ENCODE peak calls at places on chromosomes 16 and 17, in six cellular contexts. One of them, this sample, is unnamed.

GRCh38 chr17:40291311-40291710 is 3.6 kb downstream of the CDC6 start:
- DNase-seq in Right ventricle myocardium superior: no peak
- DNase-seq in activated T-helper 1 cell treated with Interleukin-2 at 50 U/mL for 16 hours: no peak
- DNase-seq in ascending aorta: no peak
- DNase-seq in mesenchymal stem cell: no peak
- DNase-seq in stimulated activated CD8-positive, alpha-beta memory T cell treated with anti-CD3 and anti-CD28 coated beads, Interleukin-4, amount 100 ng/mL, for 1 hour: no peak
- DNase-seq in this sample: no peak

GRCh38 chr16:50458694-50459271 is 89.4 kb upstream of the NKD1 start:
- DNase-seq in Right ventricle myocardium superior: no peak
- DNase-seq in activated T-helper 1 cell treated with Interleukin-2 at 50 U/mL for 16 hours: no peak
- DNase-seq in ascending aorta: no peak
- DNase-seq in mesenchymal stem cell: no peak
- DNase-seq in stimulated activated CD8-positive, alpha-beta memory T cell treated with anti-CD3 and anti-CD28 coated beads, Interleukin-4, amount 100 ng/mL, for 1 hour: no peak
- DNase-seq in this sample: no peak

GRCh38 chr17:50394711-50395110 is 2.6 kb downstream of the LRRC59 start:
- DNase-seq in Right ventricle myocardium superior: no peak
- DNase-seq in activated T-helper 1 cell treated with Interleukin-2 at 50 U/mL for 16 hours: no peak
- DNase-seq in ascending aorta: no peak
- DNase-seq in mesenchymal stem cell: no peak
- DNase-seq in stimulated activated CD8-positive, alpha-beta memory T cell treated with anti-CD3 and anti-CD28 coated beads, Interleukin-4, amount 100 ng/mL, for 1 hour: no peak
- DNase-seq in this sample: no peak

GRCh38 chr16:72654535-72654934 is 393.4 kb downstream of the ZFHX3 start:
- DNase-seq in Right ventricle myocardium superior: no peak
- DNase-seq in activated T-helper 1 cell treated with Interleukin-2 at 50 U/mL for 16 hours: no peak
- DNase-seq in ascending aorta: no peak
- DNase-seq in mesenchymal stem cell: no peak
- DNase-seq in stimulated activated CD8-positive, alpha-beta memory T cell treated with anti-CD3 and anti-CD28 coated beads, Interleukin-4, amount 100 ng/mL, for 1 hour: no peak
- DNase-seq in this sample: no peak

GRCh38 chr16:75260856-75261589 is 9.6 kb upstream of the BCAR1 start:
- DNase-seq in Right ventricle myocardium superior: no peak
- DNase-seq in activated T-helper 1 cell treated with Interleukin-2 at 50 U/mL for 16 hours: no peak
- DNase-seq in ascending aorta: no peak
- DNase-seq in mesenchymal stem cell: no peak
- DNase-seq in stimulated activated CD8-positive, alpha-beta memory T cell treated with anti-CD3 and anti-CD28 coated beads, Interleukin-4, amount 100 ng/mL, for 1 hour: no peak
- DNase-seq in this sample: no peak

GRCh38 chr17:13957636-13958035 is 111.7 kb upstream of the COX10 start:
- DNase-seq in Right ventricle myocardium superior: no peak
- DNase-seq in activated T-helper 1 cell treated with Interleukin-2 at 50 U/mL for 16 hours: no peak
- DNase-seq in ascending aorta: no peak
- DNase-seq in mesenchymal stem cell: peak; percentile 66
- DNase-seq in stimulated activated CD8-positive, alpha-beta memory T cell treated with anti-CD3 and anti-CD28 coated beads, Interleukin-4, amount 100 ng/mL, for 1 hour: no peak
- DNase-seq in this sample: no peak

GRCh38 chr16:11349599-11350276 is 4.5 kb downstream of the RMI2 start:
- DNase-seq in Right ventricle myocardium superior: peak; percentile 81
- DNase-seq in activated T-helper 1 cell treated with Interleukin-2 at 50 U/mL for 16 hours: no peak
- DNase-seq in ascending aorta: peak; percentile 53
- DNase-seq in mesenchymal stem cell: peak; percentile 78
- DNase-seq in stimulated activated CD8-positive, alpha-beta memory T cell treated with anti-CD3 and anti-CD28 coated beads, Interleukin-4, amount 100 ng/mL, for 1 hour: no peak
- DNase-seq in this sample: peak; percentile 37

GRCh38 chr16:82302007-82302733 is 132.1 kb upstream of the MPHOSPH6 start:
- DNase-seq in Right ventricle myocardium superior: peak; percentile 60
- DNase-seq in activated T-helper 1 cell treated with Interleukin-2 at 50 U/mL for 16 hours: no peak
- DNase-seq in ascending aorta: no peak
- DNase-seq in mesenchymal stem cell: no peak
- DNase-seq in stimulated activated CD8-positive, alpha-beta memory T cell treated with anti-CD3 and anti-CD28 coated beads, Interleukin-4, amount 100 ng/mL, for 1 hour: no peak
- DNase-seq in this sample: no peak

GRCh38 chr16:4486126-4486893 is 10.1 kb downstream of the HMOX2 start:
- DNase-seq in Right ventricle myocardium superior: no peak
- DNase-seq in activated T-helper 1 cell treated with Interleukin-2 at 50 U/mL for 16 hours: no peak
- DNase-seq in ascending aorta: no peak
- DNase-seq in mesenchymal stem cell: no peak
- DNase-seq in stimulated activated CD8-positive, alpha-beta memory T cell treated with anti-CD3 and anti-CD28 coated beads, Interleukin-4, amount 100 ng/mL, for 1 hour: no peak
- DNase-seq in this sample: no peak

GRCh38 chr16:88202207-88202745 is 180.5 kb upstream of the ZNF469 start:
- DNase-seq in Right ventricle myocardium superior: no peak
- DNase-seq in activated T-helper 1 cell treated with Interleukin-2 at 50 U/mL for 16 hours: no peak
- DNase-seq in ascending aorta: no peak
- DNase-seq in mesenchymal stem cell: no peak
- DNase-seq in stimulated activated CD8-positive, alpha-beta memory T cell treated with anti-CD3 and anti-CD28 coated beads, Interleukin-4, amount 100 ng/mL, for 1 hour: no peak
- DNase-seq in this sample: no peak